ENCODE peak calls at places on chromosome 2, in nine cellular contexts. K is posterior cingulate gyrus, G is sciatic nerve, D is Peyer's patch, X is nephron progenitor cell, H is lower lobe of right lung, S is non-pigmented ciliary epithelial cell, N is epithelial cell of prostate, B is left lobe of liver. R is an unnamed sample.

GRCh38 chr2:4718777-4719176 is 973.4 kb upstream of the SOX11 start:
- DNase-seq in K (no peak), G (no peak), D (no peak), X (no peak), H (no peak), S (no peak), N (no peak), B (no peak), R (no peak)

GRCh38 chr2:170454471-170455372 is 260.4 kb upstream of the SP5 start:
- DNase-seq in K (no peak), G (no peak), D (no peak), X (no peak), H (no peak), S (no peak), N (no peak), B (no peak), R (no peak)

GRCh38 chr2:182542501-182543258 is 115.8 kb upstream of the PDE1A start:
- DNase-seq in K (no peak), G (no peak), D (no peak), X (no peak), H (no peak), S (no peak), N (no peak), B (no peak), R (no peak)

GRCh38 chr2:144459937-144460336 is 60.0 kb downstream of the ZEB2 start:
- DNase-seq in K (no peak), G (no peak), D (no peak), X (no peak), H (no peak), S (no peak), N (no peak), B (no peak), R (no peak)

GRCh38 chr2:160566717-160567116 is 73.1 kb upstream of the RBMS1 start:
- DNase-seq in K (no peak), G (no peak), D (no peak), X (no peak), H (no peak), S (no peak), N (no peak), B (no peak), R (no peak)

GRCh38 chr2:222130855-222131254 is 167.9 kb downstream of the PAX3 start:
- DNase-seq in K (no peak), G (no peak), D (no peak), X (no peak), H (no peak), S (no peak), N (no peak), B (no peak), R (no peak)

GRCh38 chr2:66346241-66346664 is 88.7 kb upstream of the MEIS1 start:
- DNase-seq in K (no peak), G (no peak), D (no peak), X (no peak), H (no peak), S (no peak), N (peak), B (no peak), R (no peak)

GRCh38 chr2:63692002-63692606 is 103.3 kb downstream of the MDH1 start:
- DNase-seq in K (no peak), G (no peak), D (no peak), X (no peak), H (no peak), S (no peak), N (no peak), B (no peak), R (no peak)

GRCh38 chr2:59301466-59302402 is 1060.6 kb upstream of the FANCL start:
- DNase-seq in K (no peak), G (no peak), D (peak), X (peak), H (no peak), S (peak), N (peak), B (no peak), R (no peak)

GRCh38 chr2:118614856-118615255 is 232.6 kb downstream of the EN1 start:
- DNase-seq in K (no peak), G (no peak), D (no peak), X (no peak), H (no peak), S (no peak), N (no peak), B (no peak), R (no peak)

R was measured in Right ventricle myocardium inferior.